ENCODE peak calls at places on chromosomes 6 and 20, in nine cellular contexts. K is iPS DF 6.9, G is lung, R is endodermal cell, H is neural progenitor cell, Q is GM04504, C is frontal cortex, S is PC-3, W is mucosa of descending colon. U is an unnamed sample.
A peak's percentile ranks its signal among the peaks of the same experiment; 100 is the strongest.

GRCh38 chr6:115704028-115704427 is 356.7 kb downstream of the FRK start:
- DNase-seq in G (no peak), H (no peak), C (no peak), Q (no peak), R (no peak), W (no peak), K (no peak), S (no peak), U (no peak)

GRCh38 chr6:34418367-34418766 is 7.5 kb downstream of the RPS10 start:
- DNase-seq in C (no peak), K (no peak), G (no peak), S (no peak), W (no peak), H (no peak), Q (no peak), R (no peak), U (no peak)

GRCh38 chr6:64680446-64680845 is 1026.6 kb downstream of the EYS start:
- DNase-seq in R (no peak), G (no peak), K (no peak), S (peak; percentile 90), H (no peak), C (no peak), Q (no peak), W (no peak), U (no peak)

GRCh38 chr20:57048027-57048869 is 218.2 kb downstream of the BMP7 start:
- DNase-seq in K (peak; percentile 48), Q (no peak), H (peak; percentile 80), W (no peak), C (no peak), R (peak; percentile 90), S (peak; percentile 70), G (no peak), U (no peak)

GRCh38 chr6:155832596-155832995 is 377.0 kb upstream of the NOX3 start:
- DNase-seq in G (no peak), W (no peak), C (no peak), S (peak; percentile 50), K (no peak), R (peak; percentile 48), H (no peak), Q (no peak), U (no peak)

GRCh38 chr6:31126416-31127175 is 6.3 kb upstream of the CDSN start:
- DNase-seq in S (no peak), R (peak; percentile 71), C (no peak), Q (no peak), G (no peak), W (no peak), K (no peak), H (no peak), U (no peak)

GRCh38 chr6:52504778-52505127 is 72.1 kb downstream of the TRAM2 start:
- DNase-seq in H (no peak), Q (no peak), R (no peak), K (no peak), S (no peak), C (no peak), G (no peak), W (no peak), U (no peak)

GRCh38 chr6:145723646-145724045 is 11.7 kb downstream of the EPM2A start:
- DNase-seq in R (no peak), Q (no peak), W (no peak), C (no peak), S (peak; percentile 8), K (no peak), G (no peak), H (no peak), U (no peak)

GRCh38 chr6:142155091-142155490 is 8.0 kb downstream of the VTA1 start:
- DNase-seq in R (no peak), W (no peak), H (no peak), G (no peak), C (no peak), S (no peak), Q (no peak), K (no peak), U (no peak)

GRCh38 chr6:4358414-4359107 is 223.2 kb upstream of the ECI2 start:
- DNase-seq in W (peak; percentile 91), G (peak; percentile 86), S (peak; percentile 100), C (no peak), Q (peak; percentile 100), K (peak; percentile 33), H (peak; percentile 24), R (peak; percentile 90), U (peak; percentile 95)

GRCh38 chr6:137910424-137910834 is 43.4 kb downstream of the TNFAIP3 start:
- DNase-seq in G (no peak), R (no peak), Q (no peak), H (no peak), S (no peak), W (no peak), K (no peak), C (no peak), U (no peak)

GRCh38 chr20:17990278-17990972 is 21.6 kb downstream of the MGME1 start:
- DNase-seq in R (no peak), Q (no peak), K (no peak), S (peak; percentile 69), G (no peak), C (no peak), H (no peak), W (no peak), U (no peak)

GRCh38 chr6:135181333-135182119 is 418 bp downstream of the MYB start:
- DNase-seq in H (peak; percentile 48), G (no peak), S (no peak), W (peak; percentile 55), R (no peak), C (peak; percentile 42), Q (no peak), K (no peak), U (no peak)

GRCh38 chr20:34992751-34993417 is 37.2 kb downstream of the MYH7B start:
- DNase-seq in R (no peak), Q (no peak), K (no peak), W (no peak), S (no peak), H (no peak), C (no peak), G (no peak), U (no peak)

GRCh38 chr6:100446115-100446921 is 18.4 kb downstream of the SIM1 start:
- DNase-seq in R (peak; percentile 68), K (no peak), S (no peak), Q (no peak), G (no peak), C (no peak), W (no peak), H (peak; percentile 71), U (no peak)